ENCODE peak calls at places on chromosomes 5 and 9, in four cellular contexts. J is endothelial cell, P is fibroblast of lung, L is GM13976. K is an unnamed sample.

GRCh38 chr5:14783689-14784088 is 87.9 kb downstream of the ANKH start:
- DNase-seq in J (no peak), L (no peak), P (no peak), K (no peak)

GRCh38 chr5:106843812-106844416 is 826.8 kb downstream of the EFNA5 start:
- DNase-seq in J (no peak), P (peak), L (no peak), K (no peak)

GRCh38 chr5:42059291-42059690 is 134.2 kb downstream of the FBXO4 start:
- DNase-seq in J (no peak), P (peak), L (no peak), K (no peak)

GRCh38 chr5:132490484-132491367 is at the start of gene IRF1:
- DNase-seq in L (peak), P (peak), J (peak), K (peak)

GRCh38 chr5:120396186-120396585 is 67.9 kb upstream of the PRR16 start:
- DNase-seq in L (no peak), J (no peak), P (peak), K (no peak)

GRCh38 chr9:124660341-124660801 is 110.7 kb downstream of the NR6A1 start:
- DNase-seq in J (peak), P (peak), L (peak), K (no peak)

GRCh38 chr5:14249258-14250093 is 106.3 kb downstream of the TRIO start:
- DNase-seq in P (no peak), J (no peak), L (no peak), K (no peak)

GRCh38 chr9:135423725-135424124 is 55.9 kb upstream of the PPP1R26 start:
- DNase-seq in P (no peak), L (no peak), J (no peak), K (no peak)

GRCh38 chr5:15600035-15600434 is 100.1 kb downstream of the FBXL7 start:
- DNase-seq in J (no peak), L (no peak), P (peak), K (no peak)

GRCh38 chr5:168790037-168790635 is 211.0 kb upstream of the PANK3 start:
- DNase-seq in J (no peak), L (no peak), P (no peak), K (no peak)

GRCh38 chr5:74206571-74207550 is 433.7 kb downstream of the ENC1 start:
- DNase-seq in J (no peak), P (peak), L (no peak), K (no peak)

GRCh38 chr5:123868267-123868666 is 356.3 kb downstream of the CSNK1G3 start:
- DNase-seq in P (no peak), L (no peak), J (no peak), K (no peak)

GRCh38 chr9:81031422-81032029 is 657.8 kb downstream of the TLE1 start:
- DNase-seq in L (no peak), P (peak), J (no peak), K (no peak)

GRCh38 chr5:34589832-34590231 is 66.3 kb upstream of the RAI14 start:
- DNase-seq in P (no peak), L (no peak), J (no peak), K (no peak)

GRCh38 chr5:68433921-68434879 is 218.6 kb downstream of the PIK3R1 start:
- DNase-seq in J (peak), L (peak), P (peak), K (peak)

GRCh38 chr5:107557051-107557658 is 113.6 kb downstream of the EFNA5 start:
- DNase-seq in P (peak), L (no peak), J (no peak), K (no peak)

GRCh38 chr5:137146402-137146889 is 352.7 kb downstream of the SPOCK1 start:
- DNase-seq in P (peak), J (no peak), L (no peak), K (peak)

GRCh38 chr5:172149073-172149472 is 39.0 kb downstream of the STK10 start:
- DNase-seq in L (no peak), P (peak), J (no peak), K (no peak)

GRCh38 chr5:38922199-38922598 is 76.4 kb downstream of the OSMR start:
- DNase-seq in J (peak), L (peak), P (peak), K (no peak)

GRCh38 chr9:20189871-20190270 is 401.0 kb upstream of the SLC24A2 start:
- DNase-seq in J (no peak), L (no peak), P (no peak), K (no peak)

GRCh38 chr9:70602364-70603019 is 188.0 kb upstream of the KLF9 start:
- DNase-seq in P (peak), J (peak), L (peak), K (peak)

GRCh38 chr5:170360712-170361501 is 28.3 kb downstream of the KCNMB1 start:
- DNase-seq in P (no peak), J (no peak), L (no peak), K (no peak)

GRCh38 chr9:85130260-85130659 is 460.7 kb downstream of the NTRK2 start:
- DNase-seq in L (peak), P (no peak), J (no peak), K (no peak)

GRCh38 chr9:133029994-133030316 is 842 bp upstream of the GTF3C5 start:
- DNase-seq in L (no peak), J (no peak), P (no peak), K (no peak)

GRCh38 chr9:99190597-99191283 is 31.0 kb downstream of the ALG2 start:
- DNase-seq in J (no peak), P (no peak), L (no peak), K (no peak)

GRCh38 chr9:108416321-108416720 is 439.5 kb downstream of the ACTL7B start:
- DNase-seq in J (no peak), P (no peak), L (no peak), K (no peak)

GRCh38 chr5:163504091-163504931 is 1.1 kb upstream of the MAT2B start:
- DNase-seq in P (peak), J (peak), L (no peak), K (no peak)

GRCh38 chr5:111582962-111583669 is 70.8 kb upstream of the STARD4 start:
- DNase-seq in J (no peak), P (peak), L (no peak), K (peak)

GRCh38 chr5:125126050-125126449 is 379.6 kb upstream of the ZNF608 start:
- DNase-seq in P (no peak), J (no peak), L (no peak), K (no peak)

GRCh38 chr5:147887925-147888324 is 9.4 kb downstream of the SCGB3A2 start:
- DNase-seq in L (no peak), P (peak), J (no peak), K (no peak)

GRCh38 chr9:133119461-133120342 is 1.3 kb downstream of the RALGDS start:
- DNase-seq in L (no peak), J (no peak), P (peak), K (no peak)

GRCh38 chr5:59124983-59125960 is 542.4 kb downstream of the RAB3C start:
- DNase-seq in P (no peak), L (no peak), J (peak), K (no peak)

GRCh38 chr5:163447191-163447590 is 9.8 kb downstream of the CCNG1 start:
- DNase-seq in L (no peak), J (no peak), P (no peak), K (no peak)

GRCh38 chr9:85332487-85332886 is 409.3 kb downstream of the AGTPBP1 start:
- DNase-seq in P (peak), J (peak), L (no peak), K (no peak)

GRCh38 chr5:57422341-57422740 is 60.3 kb downstream of the ACTBL2 start:
- DNase-seq in L (no peak), P (no peak), J (no peak), K (no peak)

GRCh38 chr5:151284392-151284967 is 19.1 kb downstream of the SLC36A3 start:
- DNase-seq in L (peak), J (peak), P (no peak), K (no peak)
- TF ChIP-seq CTCF in L (peak), J (peak), P (no peak), K (no peak)

GRCh38 chr5:4294878-4295277 is 699.2 kb downstream of the IRX1 start:
- DNase-seq in L (no peak), P (no peak), J (no peak), K (no peak)

GRCh38 chr5:4295663-4296339 is 700.2 kb downstream of the IRX1 start:
- DNase-seq in P (peak), L (no peak), J (peak), K (no peak)
- TF ChIP-seq CTCF in P (no peak), L (no peak), J (peak), K (no peak)

GRCh38 chr9:122781671-122782070 is 7.1 kb upstream of the OR5C1 start:
- DNase-seq in J (no peak), P (no peak), L (no peak), K (no peak)

GRCh38 chr9:122788831-122789230 is at the start of gene OR5C1:
- DNase-seq in P (no peak), L (no peak), J (no peak), K (no peak)

GRCh38 chr9:122789256-122790046 is 718 bp downstream of the OR5C1 start:
- DNase-seq in P (no peak), L (no peak), J (no peak), K (no peak)

GRCh38 chr9:122786338-122786737 is 2.4 kb upstream of the OR5C1 start:
- DNase-seq in P (no peak), J (no peak), L (no peak), K (no peak)

DNA sequence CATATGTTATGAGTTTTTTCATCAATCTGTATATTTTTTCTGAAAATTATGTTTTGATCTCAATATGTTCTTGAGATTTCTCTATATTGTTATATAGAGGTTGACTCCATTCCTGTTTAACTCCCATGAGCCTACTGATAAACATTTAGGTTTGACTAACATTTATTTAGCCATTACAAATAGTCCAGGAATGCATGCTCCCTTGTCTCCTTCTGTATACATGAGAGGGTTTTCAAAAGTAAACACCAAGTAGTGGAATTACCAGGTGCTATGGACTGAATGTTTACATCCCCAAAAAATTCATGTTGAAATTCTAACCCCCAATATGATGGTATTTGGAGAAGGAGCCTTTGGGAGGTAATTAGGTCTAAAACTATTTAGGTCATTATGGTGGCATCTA is 3.5 kb upstream of the OR5C1 start:
- DNase-seq in P (no peak), J (no peak), L (no peak), K (no peak)
- TF ChIP-seq CTCF in P (no peak), J (no peak), L (no peak), K (no peak)

GRCh38 chr5:140806834-140807775 is at the start of gene PCDHA4:
- DNase-seq in L (no peak), J (peak), P (no peak), K (no peak)

GRCh38 chr5:140802781-140803271 is 2.0 kb downstream of the PCDHA3 start:
- DNase-seq in P (no peak), J (no peak), L (no peak), K (no peak)

GRCh38 chr5:140800816-140801493 is at the start of gene PCDHA3:
- DNase-seq in J (no peak), P (peak), L (no peak), K (no peak)

GRCh38 chr5:140796718-140797095 is 2.1 kb downstream of the PCDHA2 start:
- DNase-seq in P (no peak), J (no peak), L (no peak), K (no peak)

GRCh38 chr5:140801494-140801841 is 611 bp downstream of the PCDHA3 start:
- DNase-seq in L (no peak), J (no peak), P (no peak), K (no peak)
- TF ChIP-seq CTCF in L (no peak), J (no peak), P (peak), K (no peak)